ENCODE peak calls at places on chromosome 17, in eight cellular contexts. Q is neural crest cell, T is cardiac fibroblast, L is mucosa of descending colon, O is glutamatergic neuron, H is AG09319, F is psoas muscle, W is ovary. K is an unnamed sample.

GRCh38 chr17:60392845-60393702 is 1.1 kb upstream of the USP32 start:
- DNase-seq in T (peak), O (no peak), W (peak), F (no peak), H (no peak), Q (peak), L (peak), K (peak)

GRCh38 chr17:8046929-8047768 is 8.3 kb downstream of the ALOX15B start:
- DNase-seq in H (no peak), L (no peak), Q (no peak), O (no peak), F (no peak), T (no peak), W (no peak), K (no peak)

GRCh38 chr17:63436523-63437110 is 9.5 kb downstream of the CYB561 start:
- DNase-seq in H (no peak), L (no peak), W (no peak), F (peak), Q (no peak), T (no peak), O (no peak), K (no peak)

GRCh38 chr17:57957120-57957850 is 2.1 kb upstream of the CUEDC1 start:
- DNase-seq in L (no peak), F (peak), W (no peak), O (no peak), H (no peak), T (no peak), Q (no peak), K (no peak)

GRCh38 chr17:64707077-64707591 is 45.0 kb upstream of the SMURF2 start:
- DNase-seq in W (peak), Q (no peak), T (peak), F (peak), O (peak), L (peak), H (peak), K (peak)

GRCh38 chr17:62968445-62968923 is 2.4 kb downstream of the TANC2 start:
- DNase-seq in W (peak), T (peak), Q (peak), O (no peak), H (peak), L (peak), F (no peak), K (peak)

GRCh38 chr17:80825471-80826345 is 165.9 kb upstream of the CHMP6 start:
- DNase-seq in W (no peak), L (no peak), F (peak), T (no peak), Q (no peak), H (no peak), O (no peak), K (peak)

GRCh38 chr17:43907425-43907981 is at the start of gene MPP2:
- DNase-seq in T (peak), L (peak), F (peak), O (peak), H (no peak), Q (peak), W (peak), K (peak)

GRCh38 chr17:59558953-59559352 is 6.5 kb upstream of the DHX40 start:
- DNase-seq in F (no peak), L (no peak), O (no peak), H (no peak), T (peak), W (no peak), Q (no peak), K (peak)

GRCh38 chr17:8851600-8851999 is 15.9 kb downstream of the PIK3R6 start:
- DNase-seq in H (no peak), Q (no peak), W (no peak), T (no peak), F (no peak), L (no peak), O (no peak), K (no peak)

GRCh38 chr17:27332485-27333409 is 38.8 kb downstream of the WSB1 start:
- DNase-seq in O (peak), Q (peak), L (peak), F (peak), W (peak), T (peak), H (peak), K (peak)

GRCh38 chr17:2414665-2415064 is 13.8 kb upstream of the MNT start:
- DNase-seq in O (no peak), W (no peak), L (no peak), F (no peak), H (no peak), Q (no peak), T (no peak), K (no peak)

GRCh38 chr17:2416010-2416734 is 15.3 kb upstream of the MNT start:
- DNase-seq in T (peak), O (peak), W (peak), F (peak), L (peak), H (no peak), Q (peak), K (peak)

GRCh38 chr17:2415081-2415480 is 14.2 kb upstream of the MNT start:
- DNase-seq in H (no peak), L (no peak), T (no peak), W (no peak), Q (no peak), F (no peak), O (no peak), K (no peak)

GRCh38 chr17:2410951-2411350 is 10.1 kb upstream of the MNT start:
- DNase-seq in W (no peak), T (no peak), O (no peak), Q (no peak), L (no peak), F (no peak), H (no peak), K (no peak)

GRCh38 chr17:2412561-2413021 is 11.7 kb upstream of the MNT start:
- DNase-seq in T (peak), F (peak), O (peak), L (no peak), W (no peak), Q (no peak), H (no peak), K (no peak)
- TF ChIP-seq CTCF in T (no peak), F (peak), O (no peak), L (no peak), W (no peak), Q (no peak), H (peak), K (peak)

GRCh38 chr17:13405080-13405479 is 196.6 kb downstream of the HS3ST3A1 start:
- DNase-seq in O (no peak), W (no peak), Q (no peak), T (no peak), H (no peak), F (no peak), L (no peak), K (no peak)

GRCh38 chr17:13405807-13406206 is 195.9 kb downstream of the HS3ST3A1 start:
- DNase-seq in Q (no peak), H (no peak), W (no peak), L (no peak), O (no peak), T (no peak), F (no peak), K (no peak)

GRCh38 chr17:13407381-13407780 is 194.3 kb downstream of the HS3ST3A1 start:
- DNase-seq in H (no peak), T (no peak), L (no peak), O (no peak), Q (no peak), F (no peak), W (no peak), K (no peak)

GRCh38 chr17:13409455-13409854 is 192.3 kb downstream of the HS3ST3A1 start:
- DNase-seq in W (no peak), T (no peak), H (no peak), O (no peak), L (no peak), Q (no peak), F (no peak), K (no peak)

DNA sequence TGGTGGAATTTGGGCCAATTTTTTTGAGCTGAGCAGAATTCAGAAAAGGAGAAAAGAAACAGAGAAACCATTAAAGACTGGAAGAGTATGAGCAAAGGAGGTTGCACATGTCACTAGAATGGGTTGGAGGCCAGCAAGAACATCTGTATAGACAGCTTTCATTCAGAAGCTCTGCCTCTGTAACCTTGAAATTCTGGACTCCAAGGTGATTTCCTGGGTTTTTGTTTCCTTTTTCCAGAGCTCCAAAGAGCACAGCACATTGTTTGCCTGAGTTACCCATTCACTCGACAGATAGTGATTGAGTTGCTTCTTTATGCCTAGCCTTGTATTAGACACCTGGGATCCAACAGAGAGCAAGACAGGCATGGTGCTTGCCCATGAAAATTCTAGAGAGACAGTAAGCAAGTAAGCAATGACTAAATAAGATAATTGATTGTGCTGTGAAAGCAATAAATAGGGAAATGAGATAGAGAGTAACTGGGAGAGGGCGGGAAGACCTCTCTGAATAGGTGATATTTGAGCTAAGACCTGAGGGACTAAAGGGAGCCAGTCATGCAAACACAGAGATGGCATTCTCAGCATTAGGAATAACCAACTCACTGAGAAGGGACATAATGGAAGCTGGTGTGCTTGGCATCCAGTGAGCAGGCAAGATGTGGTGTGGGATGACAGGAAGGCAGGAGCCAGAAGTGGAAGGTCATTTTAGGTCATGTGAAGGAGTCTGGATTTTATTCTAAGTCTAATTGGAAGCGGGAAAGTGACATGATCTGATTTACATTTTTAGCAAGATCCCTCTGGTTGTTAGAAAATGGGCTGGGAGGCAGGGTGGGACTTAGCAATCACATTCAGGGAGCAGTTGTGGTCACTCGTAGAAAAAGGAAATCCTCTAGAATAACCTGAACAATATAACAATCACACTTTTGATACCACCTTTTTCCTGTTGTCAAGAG is 197.5 kb downstream of the HS3ST3A1 start:
- DNase-seq in O (no peak), F (no peak), W (no peak), Q (no peak), L (no peak), H (no peak), T (no peak), K (no peak)
- TF ChIP-seq CTCF in O (no peak), F (no peak), W (no peak), Q (no peak), L (no peak), H (no peak), T (no peak), K (no peak)

DNA sequence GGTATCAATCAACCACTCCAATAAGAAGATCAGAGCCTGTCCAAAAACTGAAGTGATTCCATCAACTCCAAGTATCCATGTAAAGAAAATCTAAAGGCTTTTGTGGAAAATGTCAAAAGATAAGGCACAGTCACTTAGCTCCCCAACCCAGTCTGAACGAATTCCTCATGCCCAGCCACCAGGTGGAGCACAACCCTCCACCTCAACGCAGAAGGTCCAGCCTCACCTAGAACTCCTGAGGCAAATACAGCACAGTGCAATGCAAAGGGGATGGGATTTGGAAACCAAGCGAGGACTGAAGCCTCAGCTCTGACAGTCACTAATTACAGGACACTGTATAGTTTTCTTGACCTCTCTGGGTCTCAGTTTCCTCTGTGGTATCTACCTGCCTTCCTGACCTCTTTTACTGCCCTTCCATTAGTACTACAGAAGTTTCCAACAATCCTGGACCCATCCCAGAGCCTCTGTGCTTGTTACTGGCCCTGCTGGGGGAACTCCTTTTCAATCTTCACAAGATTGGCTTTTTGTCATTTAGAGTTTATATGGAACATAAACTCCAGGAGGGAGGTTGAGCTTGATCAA is 2.0 kb downstream of the NCBP3 start:
- DNase-seq in H (no peak), F (no peak), Q (no peak), T (peak), W (no peak), O (peak), L (peak), K (peak)
- TF ChIP-seq CTCF in H (peak), F (peak), Q (peak), T (peak), W (no peak), O (peak), L (peak), K (peak)

GRCh38 chr17:19714542-19715411 is 1.6 kb downstream of the SLC47A2 start:
- DNase-seq in L (peak), O (no peak), H (no peak), Q (no peak), T (no peak), W (no peak), F (peak), K (no peak)
- TF ChIP-seq CTCF in L (no peak), O (no peak), H (no peak), Q (no peak), T (no peak), W (no peak), F (no peak), K (no peak)

K was measured in epithelial cell of esophagus.